ENCODE peak calls at places on chromosome 1, in seven cellular contexts. L is Panc1, P is mammary epithelial cell, K is IMR-90, X is left ventricle myocardium inferior, M is Peyer's patch, V is pancreas. I is an unnamed sample.

GRCh38 chr1:184403961-184404726 is 17.3 kb downstream of the C1orf21 start:
- DNase-seq in L (no peak), P (no peak), K (no peak), X (no peak), M (no peak), V (no peak), I (no peak)

GRCh38 chr1:12447301-12447700 is 170.7 kb downstream of the DHRS3 start:
- DNase-seq in L (no peak), P (no peak), K (peak), X (no peak), M (no peak), V (no peak), I (no peak)

GRCh38 chr1:55800503-55800902 is 585.3 kb upstream of the USP24 start:
- DNase-seq in L (no peak), P (no peak), K (no peak), X (no peak), M (no peak), V (no peak), I (no peak)

GRCh38 chr1:236942431-236942830 is 61.8 kb downstream of the MT1HL1 start:
- DNase-seq in L (no peak), P (no peak), K (no peak), X (no peak), M (no peak), V (no peak), I (no peak)

GRCh38 chr1:32400876-32401631 is 6.8 kb upstream of the BSDC1 start:
- DNase-seq in L (no peak), P (peak), K (peak), X (peak), M (peak), V (peak), I (peak)

GRCh38 chr1:88276158-88276557 is 407.9 kb upstream of the PKN2 start:
- DNase-seq in L (no peak), P (no peak), K (peak), X (no peak), M (no peak), V (no peak), I (peak)

GRCh38 chr1:21901473-21901847 is 35.6 kb downstream of the HSPG2 start:
- DNase-seq in L (no peak), P (no peak), K (peak), X (peak), M (no peak), V (no peak), I (no peak)

GRCh38 chr1:220157738-220158137 is 63.8 kb downstream of the IARS2 start:
- DNase-seq in L (no peak), P (no peak), K (no peak), X (no peak), M (no peak), V (no peak), I (no peak)

GRCh38 chr1:115828101-115829022 is 12.6 kb downstream of the NHLH2 start:
- DNase-seq in L (no peak), P (no peak), K (peak), X (no peak), M (no peak), V (peak), I (no peak)

GRCh38 chr1:65514083-65514482 is 93.6 kb downstream of the LEPR start:
- DNase-seq in L (no peak), P (peak), K (peak), X (no peak), M (no peak), V (no peak), I (no peak)

GRCh38 chr1:201702936-201703335 is 126.0 kb upstream of the IPO9 start:
- DNase-seq in L (no peak), P (no peak), K (peak), X (no peak), M (no peak), V (peak), I (peak)

GRCh38 chr1:201703646-201704438 is 125.1 kb upstream of the IPO9 start:
- DNase-seq in L (peak), P (peak), K (peak), X (peak), M (peak), V (peak), I (no peak)

GRCh38 chr1:201705389-201705788 is 123.6 kb upstream of the IPO9 start:
- DNase-seq in L (no peak), P (no peak), K (no peak), X (no peak), M (no peak), V (no peak), I (no peak)

GRCh38 chr1:201706109-201706508 is 122.8 kb upstream of the IPO9 start:
- DNase-seq in L (no peak), P (no peak), K (no peak), X (no peak), M (no peak), V (no peak), I (no peak)

DNA sequence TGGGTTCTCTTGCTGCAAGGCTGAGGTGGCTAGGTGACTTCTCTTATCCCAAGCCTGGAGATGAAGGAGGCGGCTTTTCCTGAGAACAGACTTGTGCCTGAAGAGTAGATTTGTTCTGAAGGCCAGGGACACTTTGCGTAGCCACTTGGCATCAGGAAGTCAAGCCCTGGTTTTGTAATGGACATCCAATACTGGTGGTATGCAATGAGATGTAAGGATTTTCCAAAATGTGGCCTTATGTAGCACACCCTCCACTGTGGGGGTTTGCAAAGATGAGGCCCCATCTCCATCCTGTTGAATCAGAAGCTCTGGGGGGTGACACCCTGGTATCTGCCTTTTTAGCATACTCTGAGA is 124.5 kb upstream of the IPO9 start:
- DNase-seq in L (no peak), P (no peak), K (no peak), X (no peak), M (no peak), V (no peak), I (no peak)
- TF ChIP-seq CTCF in L (peak), P (no peak), K (no peak), X (peak), M (no peak), V (no peak), I (no peak)

GRCh38 chr1:85992756-85993155 is 163.8 kb downstream of the COL24A1 start:
- DNase-seq in L (no peak), P (no peak), K (peak), X (no peak), M (no peak), V (no peak), I (peak)
- H3K4me3 ChIP-seq in L (no peak), P (no peak), K (no peak), X (peak), M (no peak), V (no peak), I (peak)

DNA sequence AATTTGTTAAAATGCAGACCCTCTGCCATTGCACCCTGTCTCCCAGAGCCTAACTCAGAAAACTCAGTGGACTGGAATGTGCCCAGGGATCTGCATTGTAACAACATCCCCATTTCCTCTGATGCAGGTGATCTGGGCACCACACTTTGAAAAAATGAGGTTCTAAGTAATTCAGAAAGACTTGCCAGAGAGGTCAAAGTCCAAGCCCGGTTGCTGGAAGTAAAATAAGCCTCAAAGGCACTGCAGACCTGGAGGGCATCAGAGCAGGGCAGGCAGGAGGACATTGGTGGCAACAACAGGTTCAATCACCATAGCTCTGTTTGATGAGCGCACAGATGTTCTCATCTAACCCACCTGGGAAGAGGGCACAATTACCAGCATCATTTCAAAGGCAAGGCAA is 90.7 kb downstream of the SYT2 start:
- DNase-seq in L (no peak), P (no peak), K (no peak), X (no peak), M (peak), V (peak), I (no peak)
- TF ChIP-seq CTCF in L (no peak), P (no peak), K (no peak), X (no peak), M (no peak), V (no peak), I (no peak)

DNA sequence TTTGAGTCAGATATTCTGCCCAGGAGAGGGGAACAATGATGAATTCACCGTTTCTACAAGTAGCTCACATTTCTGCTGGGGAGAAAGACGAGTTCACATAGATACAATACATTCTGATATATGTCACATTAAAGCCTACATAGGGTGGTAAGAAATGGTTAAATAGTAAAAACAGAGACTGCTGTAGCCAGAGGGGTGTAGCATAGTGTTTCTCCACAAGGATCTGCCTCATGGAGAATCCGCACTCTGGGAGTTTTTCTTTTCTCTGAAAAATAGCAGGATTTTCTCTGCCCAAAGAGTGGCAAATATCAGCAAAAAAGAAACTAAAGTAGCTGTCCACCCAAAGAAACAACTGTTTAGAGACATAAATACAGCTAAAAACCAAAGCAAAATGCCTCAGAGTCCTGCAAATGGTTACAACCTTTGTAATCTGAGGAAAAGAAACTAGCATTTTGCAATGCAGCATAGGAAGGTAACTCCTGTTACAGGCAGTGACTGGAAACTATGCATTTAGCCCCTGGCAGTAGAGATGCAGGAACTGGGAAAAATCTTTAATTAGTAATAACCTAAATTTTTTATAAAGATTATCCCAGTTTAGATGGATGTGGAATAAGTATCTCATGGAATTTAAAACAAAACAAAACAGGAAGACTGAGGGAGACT is 1126.7 kb upstream of the ADGRL2 start:
- DNase-seq in L (no peak), P (no peak), K (no peak), X (no peak), M (no peak), V (no peak), I (no peak)
- H3K4me3 ChIP-seq in L (no peak), P (no peak), K (no peak), X (no peak), M (no peak), V (no peak), I (no peak)

GRCh38 chr1:19349999-19350398 is 37.9 kb downstream of the SLC66A1 start:
- DNase-seq in L (no peak), P (no peak), K (no peak), X (no peak), M (no peak), V (no peak), I (no peak)
- TF ChIP-seq CTCF in L (no peak), P (no peak), K (no peak), X (no peak), M (no peak), V (no peak), I (no peak)

DNA sequence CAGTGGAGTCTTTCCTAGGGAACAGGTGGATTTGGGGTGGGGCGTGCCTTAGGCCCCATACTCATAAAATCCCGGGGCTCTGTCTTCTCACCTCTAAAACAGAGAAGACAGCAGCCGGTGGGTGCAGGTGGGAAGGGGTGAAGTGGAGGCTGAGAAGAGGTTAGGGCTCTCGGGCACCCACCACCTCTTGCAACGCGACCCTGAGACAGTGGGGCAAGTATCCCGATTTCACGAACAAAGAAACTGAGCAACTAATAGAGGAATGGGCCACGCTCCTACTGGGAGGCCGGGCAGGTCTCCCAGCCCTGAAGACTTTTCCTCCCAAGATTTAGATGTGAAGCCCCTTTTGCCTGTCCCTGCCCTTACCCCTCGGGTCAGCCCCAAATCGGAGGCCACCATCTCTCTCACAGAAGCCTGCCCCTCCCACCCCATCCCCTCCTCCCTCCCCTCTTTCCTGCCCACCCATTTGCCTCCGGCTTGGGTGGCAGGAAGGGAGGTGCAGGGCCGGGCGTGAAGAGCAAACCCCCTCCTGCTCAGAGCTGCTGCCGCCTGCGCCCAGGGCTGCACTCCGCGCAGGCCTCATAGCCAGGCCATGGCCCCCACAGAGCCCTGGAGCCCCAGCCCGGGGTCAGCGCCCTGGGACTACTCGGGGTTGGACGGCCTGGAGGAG is at the start of gene GPR25:
- DNase-seq in L (no peak), P (no peak), K (no peak), X (no peak), M (no peak), V (no peak), I (no peak)
- H3K4me3 ChIP-seq in L (no peak), P (no peak), K (no peak), X (peak), M (peak), V (no peak), I (no peak)

DNA sequence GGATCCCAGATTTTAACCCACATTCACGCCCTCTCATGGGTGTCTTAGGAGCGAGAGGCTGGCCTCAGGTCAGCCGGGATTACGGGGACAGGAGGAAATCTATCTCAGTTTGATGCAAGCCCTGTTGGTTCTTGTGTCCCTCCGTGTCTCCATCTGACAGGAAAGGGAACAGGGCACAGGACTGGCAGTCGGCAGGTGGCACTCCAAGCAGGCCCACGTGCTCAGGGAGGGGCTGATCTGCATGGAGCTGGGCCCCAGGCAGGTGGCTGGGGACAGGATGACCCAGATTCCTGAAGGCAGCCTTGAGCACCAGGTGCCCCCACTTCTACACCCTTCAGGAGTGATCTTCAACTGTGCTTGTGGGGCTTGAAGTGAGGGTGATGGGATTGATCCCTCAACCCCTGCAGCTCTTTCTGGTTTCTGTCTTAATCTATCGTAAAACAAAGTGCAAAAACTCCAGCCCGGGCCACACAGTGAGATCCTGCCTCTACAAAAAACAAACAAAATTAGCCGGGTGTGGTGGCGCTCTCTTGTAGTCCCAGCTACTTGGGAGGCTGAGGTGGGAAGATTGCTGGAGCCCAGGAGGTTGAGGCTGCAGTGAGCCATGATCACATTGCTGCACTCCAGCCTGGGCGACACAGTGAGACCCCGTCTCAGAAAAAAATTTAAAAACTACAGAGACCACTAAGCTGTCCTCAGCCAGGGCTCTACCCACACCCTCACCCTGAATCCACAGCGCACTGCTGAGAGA is 8.3 kb downstream of the PLEKHG5 start:
- DNase-seq in L (no peak), P (no peak), K (no peak), X (no peak), M (peak), V (no peak), I (no peak)
- TF ChIP-seq CTCF in L (peak), P (no peak), K (no peak), X (no peak), M (no peak), V (no peak), I (no peak)

GRCh38 chr1:153659656-153660055 is 1.2 kb downstream of the SNAPIN start:
- DNase-seq in L (no peak), P (no peak), K (no peak), X (no peak), M (peak), V (no peak), I (no peak)
- H3K4me3 ChIP-seq in L (peak), P (no peak), K (no peak), X (peak), M (peak), V (peak), I (peak)

GRCh38 chr1:162196387-162196786 is 126.9 kb downstream of the NOS1AP start:
- DNase-seq in L (no peak), P (no peak), K (no peak), X (no peak), M (no peak), V (no peak), I (no peak)

GRCh38 chr1:162195567-162195966 is 126.1 kb downstream of the NOS1AP start:
- DNase-seq in L (no peak), P (no peak), K (no peak), X (no peak), M (no peak), V (no peak), I (no peak)

GRCh38 chr1:162200096-162200847 is 130.8 kb downstream of the NOS1AP start:
- DNase-seq in L (no peak), P (no peak), K (no peak), X (no peak), M (no peak), V (no peak), I (no peak)

GRCh38 chr1:162197041-162197511 is 127.6 kb downstream of the NOS1AP start:
- DNase-seq in L (no peak), P (no peak), K (no peak), X (no peak), M (no peak), V (no peak), I (no peak)

GRCh38 chr1:162197615-162198497 is 128.4 kb downstream of the NOS1AP start:
- DNase-seq in L (no peak), P (no peak), K (no peak), X (no peak), M (no peak), V (no peak), I (no peak)
- TF ChIP-seq CTCF in L (no peak), P (no peak), K (no peak), X (no peak), M (no peak), V (no peak), I (no peak)

GRCh38 chr1:162699366-162699765 is 67.1 kb downstream of the DDR2 start:
- DNase-seq in L (no peak), P (no peak), K (no peak), X (no peak), M (no peak), V (no peak), I (no peak)

GRCh38 chr1:162703708-162704107 is 71.4 kb downstream of the DDR2 start:
- DNase-seq in L (no peak), P (no peak), K (no peak), X (peak), M (no peak), V (no peak), I (no peak)

GRCh38 chr1:162700131-162700530 is 67.9 kb downstream of the DDR2 start:
- DNase-seq in L (no peak), P (no peak), K (no peak), X (no peak), M (no peak), V (no peak), I (no peak)

GRCh38 chr1:162702628-162703027 is 70.4 kb downstream of the DDR2 start:
- DNase-seq in L (no peak), P (no peak), K (no peak), X (no peak), M (no peak), V (no peak), I (no peak)

GRCh38 chr1:162701286-162701685 is 69.0 kb downstream of the DDR2 start:
- DNase-seq in L (no peak), P (no peak), K (no peak), X (no peak), M (no peak), V (no peak), I (no peak)
- H3K4me3 ChIP-seq in L (no peak), P (no peak), K (no peak), X (no peak), M (no peak), V (no peak), I (no peak)

I was measured in HFF-Myc.